ENCODE peak calls at places on chromosomes 4 and X, in seven cellular contexts. One of them, this sample, is unnamed.

GRCh38 chr4:45072981-45073380 is 346.6 kb upstream of the GNPDA2 start:
- DNase-seq in PC-3: no peak
- DNase-seq in SK-N-SH: no peak
- DNase-seq in GM23248: no peak
- DNase-seq in H9: no peak
- DNase-seq in fibroblast of lung: no peak
- DNase-seq in IMR-90: no peak
- DNase-seq in this sample: no peak

GRCh38 chr4:13329963-13330362 is 154.2 kb downstream of the RAB28 start:
- DNase-seq in SK-N-SH: no peak
- DNase-seq in IMR-90: peak
- DNase-seq in H9: no peak
- DNase-seq in PC-3: peak
- DNase-seq in GM23248: peak
- DNase-seq in fibroblast of lung: peak
- DNase-seq in this sample: peak

GRCh38 chr4:121154103-121154515 is 10.0 kb downstream of the TNIP3 start:
- DNase-seq in SK-N-SH: no peak
- DNase-seq in IMR-90: no peak
- DNase-seq in GM23248: no peak
- DNase-seq in H9: no peak
- DNase-seq in PC-3: no peak
- DNase-seq in fibroblast of lung: no peak
- DNase-seq in this sample: no peak

GRCh38 chr4:81351653-81352455 is 119.9 kb downstream of the RASGEF1B start:
- DNase-seq in SK-N-SH: peak
- DNase-seq in fibroblast of lung: peak
- DNase-seq in PC-3: peak
- DNase-seq in GM23248: peak
- DNase-seq in H9: peak
- DNase-seq in IMR-90: peak
- DNase-seq in this sample: peak

GRCh38 chrX:43580621-43581020 is 75.5 kb upstream of the MAOA start:
- DNase-seq in fibroblast of lung: no peak
- DNase-seq in GM23248: no peak
- DNase-seq in SK-N-SH: no peak
- DNase-seq in PC-3: no peak
- DNase-seq in IMR-90: no peak
- DNase-seq in H9: no peak
- DNase-seq in this sample: no peak

GRCh38 chr4:14719053-14719452 is 283.2 kb upstream of the CPEB2 start:
- DNase-seq in GM23248: peak
- DNase-seq in SK-N-SH: no peak
- DNase-seq in fibroblast of lung: peak
- DNase-seq in PC-3: peak
- DNase-seq in H9: no peak
- DNase-seq in IMR-90: peak
- DNase-seq in this sample: peak

GRCh38 chrX:33336783-33337182 is 125.4 kb upstream of the DMD start:
- DNase-seq in SK-N-SH: no peak
- DNase-seq in fibroblast of lung: no peak
- DNase-seq in IMR-90: peak
- DNase-seq in PC-3: peak
- DNase-seq in H9: peak
- DNase-seq in GM23248: peak
- DNase-seq in this sample: no peak

GRCh38 chr4:96312049-96312685 is 472.3 kb downstream of the PDHA2 start:
- DNase-seq in fibroblast of lung: no peak
- DNase-seq in SK-N-SH: no peak
- DNase-seq in PC-3: peak
- DNase-seq in GM23248: no peak
- DNase-seq in IMR-90: no peak
- DNase-seq in H9: no peak
- DNase-seq in this sample: no peak

GRCh38 chr4:27084685-27085356 is 224.2 kb downstream of the STIM2 start:
- DNase-seq in fibroblast of lung: peak
- DNase-seq in PC-3: peak
- DNase-seq in SK-N-SH: peak
- DNase-seq in GM23248: peak
- DNase-seq in IMR-90: peak
- DNase-seq in H9: peak
- DNase-seq in this sample: peak

GRCh38 chr4:158729716-158730559 is 6.7 kb upstream of the PPID start:
- DNase-seq in SK-N-SH: peak
- DNase-seq in H9: peak
- DNase-seq in fibroblast of lung: peak
- DNase-seq in PC-3: peak
- DNase-seq in IMR-90: peak
- DNase-seq in GM23248: peak
- DNase-seq in this sample: peak

GRCh38 chrX:115898382-115899001 is 272.1 kb upstream of the AGTR2 start:
- DNase-seq in GM23248: no peak
- DNase-seq in SK-N-SH: peak
- DNase-seq in fibroblast of lung: no peak
- DNase-seq in PC-3: peak
- DNase-seq in IMR-90: peak
- DNase-seq in H9: peak
- DNase-seq in this sample: no peak

GRCh38 chr4:159764343-159764952 is 661.6 kb downstream of the RAPGEF2 start:
- DNase-seq in PC-3: peak
- DNase-seq in GM23248: peak
- DNase-seq in IMR-90: no peak
- DNase-seq in H9: no peak
- DNase-seq in SK-N-SH: peak
- DNase-seq in fibroblast of lung: peak
- DNase-seq in this sample: peak

GRCh38 chr4:54746228-54746627 is 88.5 kb downstream of the KIT start:
- DNase-seq in IMR-90: no peak
- DNase-seq in GM23248: peak
- DNase-seq in PC-3: peak
- DNase-seq in fibroblast of lung: peak
- DNase-seq in SK-N-SH: no peak
- DNase-seq in H9: no peak
- DNase-seq in this sample: peak

GRCh38 chrX:9436812-9437211 is 28.0 kb upstream of the TBL1X start:
- DNase-seq in fibroblast of lung: no peak
- DNase-seq in H9: no peak
- DNase-seq in SK-N-SH: no peak
- DNase-seq in PC-3: no peak
- DNase-seq in IMR-90: no peak
- DNase-seq in GM23248: no peak
- DNase-seq in this sample: no peak

GRCh38 chr4:3201718-3202702 is 46.9 kb upstream of the MSANTD1 start:
- DNase-seq in PC-3: no peak
- DNase-seq in IMR-90: peak
- DNase-seq in H9: no peak
- DNase-seq in SK-N-SH: no peak
- DNase-seq in GM23248: peak
- DNase-seq in fibroblast of lung: peak
- DNase-seq in this sample: peak

GRCh38 chr4:40473578-40474388 is 138.7 kb downstream of the CHRNA9 start:
- DNase-seq in fibroblast of lung: no peak
- DNase-seq in SK-N-SH: no peak
- DNase-seq in IMR-90: no peak
- DNase-seq in GM23248: no peak
- DNase-seq in PC-3: no peak
- DNase-seq in H9: no peak
- DNase-seq in this sample: no peak

GRCh38 chr4:188647820-188648380 is 508.7 kb downstream of the TRIML1 start:
- DNase-seq in SK-N-SH: no peak
- DNase-seq in IMR-90: no peak
- DNase-seq in fibroblast of lung: no peak
- DNase-seq in H9: no peak
- DNase-seq in PC-3: no peak
- DNase-seq in GM23248: no peak
- DNase-seq in this sample: no peak

GRCh38 chrX:65871671-65872311 is 168.1 kb downstream of the VSIG4 start:
- DNase-seq in GM23248: peak
- DNase-seq in H9: peak
- DNase-seq in PC-3: peak
- DNase-seq in fibroblast of lung: no peak
- DNase-seq in IMR-90: no peak
- DNase-seq in SK-N-SH: no peak
- DNase-seq in this sample: no peak

GRCh38 chr4:43132010-43132582 is 239.6 kb downstream of the GRXCR1 start:
- DNase-seq in SK-N-SH: peak
- DNase-seq in fibroblast of lung: peak
- DNase-seq in H9: peak
- DNase-seq in PC-3: peak
- DNase-seq in IMR-90: peak
- DNase-seq in GM23248: peak
- DNase-seq in this sample: peak

GRCh38 chr4:8332891-8333331 is 63.4 kb downstream of the HTRA3 start:
- DNase-seq in fibroblast of lung: no peak
- DNase-seq in GM23248: no peak
- DNase-seq in H9: no peak
- DNase-seq in PC-3: no peak
- DNase-seq in SK-N-SH: no peak
- DNase-seq in IMR-90: no peak
- DNase-seq in this sample: no peak

GRCh38 chr4:176406297-176406696 is 86.5 kb downstream of the SPCS3 start:
- DNase-seq in fibroblast of lung: no peak
- DNase-seq in H9: no peak
- DNase-seq in IMR-90: no peak
- DNase-seq in SK-N-SH: no peak
- DNase-seq in GM23248: no peak
- DNase-seq in PC-3: no peak
- DNase-seq in this sample: no peak

GRCh38 chrX:132216283-132216682 is 3.0 kb downstream of the RAP2C start:
- DNase-seq in IMR-90: no peak
- DNase-seq in PC-3: no peak
- DNase-seq in fibroblast of lung: peak
- DNase-seq in SK-N-SH: no peak
- DNase-seq in H9: no peak
- DNase-seq in GM23248: no peak
- DNase-seq in this sample: no peak

GRCh38 chrX:67636532-67636931 is 92.7 kb downstream of the AR start:
- DNase-seq in SK-N-SH: no peak
- DNase-seq in GM23248: peak
- DNase-seq in PC-3: no peak
- DNase-seq in IMR-90: no peak
- DNase-seq in H9: peak
- DNase-seq in fibroblast of lung: peak
- DNase-seq in this sample: peak

GRCh38 chrX:49166914-49167739 is 4.6 kb downstream of the MAGIX start:
- DNase-seq in fibroblast of lung: peak
- DNase-seq in H9: no peak
- DNase-seq in PC-3: peak
- DNase-seq in SK-N-SH: peak
- DNase-seq in IMR-90: peak
- DNase-seq in GM23248: peak
- DNase-seq in this sample: peak

GRCh38 chr4:33381806-33382205 is 2661.6 kb downstream of the PCDH7 start:
- DNase-seq in H9: no peak
- DNase-seq in PC-3: peak
- DNase-seq in SK-N-SH: no peak
- DNase-seq in IMR-90: no peak
- DNase-seq in GM23248: no peak
- DNase-seq in fibroblast of lung: no peak
- DNase-seq in this sample: no peak

DNA sequence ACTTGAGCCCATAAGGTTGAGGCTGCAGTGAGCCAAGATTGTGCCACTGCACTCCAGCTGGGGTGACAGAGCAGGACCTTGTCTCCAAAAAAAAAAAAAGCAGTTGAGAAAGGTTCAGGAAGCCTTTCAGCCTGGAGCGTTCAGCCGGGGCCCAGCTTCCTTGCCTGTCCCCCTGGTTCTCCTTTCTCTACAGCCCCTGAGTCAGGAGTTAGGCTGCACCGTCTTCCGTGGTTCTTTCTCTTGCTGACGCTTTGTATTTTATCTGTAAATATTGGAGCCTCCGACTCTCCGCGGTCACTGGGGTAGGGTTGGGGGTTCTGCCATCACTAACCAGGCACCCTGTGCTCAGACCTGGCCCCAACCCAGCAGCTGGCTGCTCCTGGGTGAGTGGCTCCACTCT is 13.8 kb upstream of the UVSSA start:
- DNase-seq in H9: no peak
- DNase-seq in PC-3: no peak
- DNase-seq in GM23248: no peak
- DNase-seq in fibroblast of lung: no peak
- DNase-seq in SK-N-SH: no peak
- DNase-seq in IMR-90: no peak
- DNase-seq in this sample: no peak
- H3K9ac ChIP-seq in H9: no peak
- H3K9ac ChIP-seq in PC-3: no peak
- H3K9ac ChIP-seq in GM23248: no peak
- H3K9ac ChIP-seq in fibroblast of lung: no peak
- H3K9ac ChIP-seq in SK-N-SH: no peak
- H3K9ac ChIP-seq in IMR-90: no peak
- H3K9ac ChIP-seq in this sample: no peak

GRCh38 chrX:153780678-153781427 is at the start of gene SRPK3:
- DNase-seq in GM23248: peak
- DNase-seq in SK-N-SH: no peak
- DNase-seq in IMR-90: no peak
- DNase-seq in fibroblast of lung: peak
- DNase-seq in H9: no peak
- DNase-seq in PC-3: no peak
- DNase-seq in this sample: no peak
- H3K9ac ChIP-seq in GM23248: peak
- H3K9ac ChIP-seq in SK-N-SH: no peak
- H3K9ac ChIP-seq in IMR-90: no peak
- H3K9ac ChIP-seq in fibroblast of lung: no peak
- H3K9ac ChIP-seq in H9: no peak
- H3K9ac ChIP-seq in PC-3: no peak
- H3K9ac ChIP-seq in this sample: no peak

GRCh38 chr4:145507636-145508035 is 26.0 kb downstream of the SMAD1 start:
- DNase-seq in GM23248: peak
- DNase-seq in IMR-90: peak
- DNase-seq in SK-N-SH: no peak
- DNase-seq in fibroblast of lung: peak
- DNase-seq in PC-3: peak
- DNase-seq in H9: no peak
- DNase-seq in this sample: peak
- H3K9ac ChIP-seq in GM23248: no peak
- H3K9ac ChIP-seq in IMR-90: no peak
- H3K9ac ChIP-seq in SK-N-SH: no peak
- H3K9ac ChIP-seq in fibroblast of lung: no peak
- H3K9ac ChIP-seq in PC-3: no peak
- H3K9ac ChIP-seq in H9: no peak
- H3K9ac ChIP-seq in this sample: no peak

DNA sequence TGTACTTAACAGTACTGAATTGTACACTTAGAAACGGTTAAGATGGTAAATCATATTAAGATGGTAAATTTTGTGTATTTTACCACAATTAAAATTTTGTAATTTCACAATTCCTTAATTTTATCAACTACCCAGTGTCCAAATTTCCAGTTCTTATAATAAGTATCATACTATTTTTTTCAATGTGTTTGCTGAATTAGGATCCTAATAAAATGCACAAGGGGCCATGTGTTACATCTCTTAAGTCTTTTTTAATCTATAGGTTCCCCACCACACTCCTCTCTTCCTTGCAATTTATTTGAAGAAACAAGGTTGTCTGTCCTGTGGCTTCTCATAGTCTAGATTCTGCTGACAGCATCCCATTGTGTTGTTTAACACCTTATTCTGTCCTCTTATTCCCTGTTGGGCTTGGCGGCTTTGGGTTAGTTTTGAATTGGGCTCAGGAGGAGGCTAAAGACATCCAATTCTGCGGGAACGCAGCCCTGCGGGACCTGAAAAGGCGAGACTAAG is 533 bp upstream of the SYAP1 start:
- DNase-seq in SK-N-SH: no peak
- DNase-seq in PC-3: no peak
- DNase-seq in IMR-90: no peak
- DNase-seq in GM23248: no peak
- DNase-seq in H9: no peak
- DNase-seq in fibroblast of lung: no peak
- DNase-seq in this sample: no peak
- H3K9ac ChIP-seq in SK-N-SH: peak
- H3K9ac ChIP-seq in PC-3: peak
- H3K9ac ChIP-seq in IMR-90: peak
- H3K9ac ChIP-seq in GM23248: peak
- H3K9ac ChIP-seq in H9: peak
- H3K9ac ChIP-seq in fibroblast of lung: peak
- H3K9ac ChIP-seq in this sample: peak